ENCODE peak calls at places on chromosomes 13 and 19, in four cellular contexts. One of them, this sample, is unnamed.

GRCh38 chr19:46537136-46538097 is 41.8 kb upstream of the PNMA8B start:
- DNase-seq in MCF 10A: peak
- DNase-seq in Daoy: peak
- DNase-seq in substantia nigra: peak
- DNase-seq in this sample: peak

GRCh38 chr19:50556236-50557008 is 11.8 kb downstream of the LRRC4B start:
- DNase-seq in substantia nigra: peak
- DNase-seq in Daoy: peak
- DNase-seq in MCF 10A: peak
- DNase-seq in this sample: peak

GRCh38 chr19:12828494-12828893 is 5.9 kb downstream of the RTBDN start:
- DNase-seq in Daoy: peak
- DNase-seq in substantia nigra: no peak
- DNase-seq in MCF 10A: peak
- DNase-seq in this sample: no peak

GRCh38 chr19:14147797-14148605 is 11.6 kb upstream of the ASF1B start:
- DNase-seq in Daoy: peak
- DNase-seq in MCF 10A: peak
- DNase-seq in substantia nigra: peak
- DNase-seq in this sample: peak

GRCh38 chr13:98826156-98826555 is 73.7 kb upstream of the SLC15A1 start:
- DNase-seq in MCF 10A: no peak
- DNase-seq in substantia nigra: no peak
- DNase-seq in Daoy: no peak
- DNase-seq in this sample: no peak

GRCh38 chr19:51145926-51146493 is 3.9 kb downstream of the SIGLEC7 start:
- DNase-seq in MCF 10A: no peak
- DNase-seq in substantia nigra: no peak
- DNase-seq in Daoy: no peak
- DNase-seq in this sample: no peak

GRCh38 chr13:31035162-31035951 is 102.9 kb downstream of the TEX26 start:
- DNase-seq in substantia nigra: no peak
- DNase-seq in Daoy: no peak
- DNase-seq in MCF 10A: no peak
- DNase-seq in this sample: no peak

GRCh38 chr19:55640043-55640576 is 692 bp upstream of the ZNF580 start:
- DNase-seq in Daoy: no peak
- DNase-seq in substantia nigra: peak
- DNase-seq in MCF 10A: no peak
- DNase-seq in this sample: no peak

GRCh38 chr13:110125157-110125556 is 181.8 kb downstream of the COL4A1 start:
- DNase-seq in Daoy: no peak
- DNase-seq in substantia nigra: no peak
- DNase-seq in MCF 10A: no peak
- DNase-seq in this sample: no peak

GRCh38 chr13:27131202-27131623 is 40.4 kb downstream of the USP12 start:
- DNase-seq in Daoy: peak
- DNase-seq in substantia nigra: no peak
- DNase-seq in MCF 10A: peak
- DNase-seq in this sample: peak

GRCh38 chr19:4694211-4694987 is 24.3 kb upstream of the MYDGF start:
- DNase-seq in MCF 10A: peak
- DNase-seq in substantia nigra: peak
- DNase-seq in Daoy: peak
- DNase-seq in this sample: peak

GRCh38 chr19:11578342-11579142 is 1.1 kb upstream of the ACP5 start:
- DNase-seq in substantia nigra: no peak
- DNase-seq in Daoy: no peak
- DNase-seq in MCF 10A: no peak
- DNase-seq in this sample: no peak

GRCh38 chr19:38209671-38210457 is 14.2 kb downstream of the DPF1 start:
- DNase-seq in Daoy: peak
- DNase-seq in substantia nigra: peak
- DNase-seq in MCF 10A: peak
- DNase-seq in this sample: no peak

GRCh38 chr13:106371024-106371423 is 164.4 kb downstream of the EFNB2 start:
- DNase-seq in substantia nigra: no peak
- DNase-seq in Daoy: no peak
- DNase-seq in MCF 10A: no peak
- DNase-seq in this sample: no peak

GRCh38 chr13:75656590-75656989 is 20.5 kb downstream of the LMO7 start:
- DNase-seq in MCF 10A: no peak
- DNase-seq in substantia nigra: no peak
- DNase-seq in Daoy: peak
- DNase-seq in this sample: peak

GRCh38 chr13:113275387-113275786 is 21.7 kb upstream of the LAMP1 start:
- DNase-seq in substantia nigra: no peak
- DNase-seq in MCF 10A: peak
- DNase-seq in Daoy: peak
- DNase-seq in this sample: peak

GRCh38 chr19:45448887-45449299 is 18.9 kb upstream of the FOSB start:
- DNase-seq in MCF 10A: peak
- DNase-seq in substantia nigra: no peak
- DNase-seq in Daoy: no peak
- DNase-seq in this sample: peak

This sample was measured in HT1080.